ENCODE peak calls at places on chromosomes 12 and 14, in seven cellular contexts. H is psoas muscle, J is mammary epithelial cell, T is pancreas, O is stromal cell of bone marrow, F is fibroblast of mammary gland, P is EL. X is an unnamed sample.

GRCh38 chr12:130641571-130642184 is 74.4 kb downstream of the RIMBP2 start:
- DNase-seq in O (no peak), H (no peak), J (no peak), F (no peak), P (no peak), T (no peak), X (no peak)

GRCh38 chr14:32980887-32981501 is 42.3 kb downstream of the NPAS3 start:
- DNase-seq in O (no peak), F (no peak), J (no peak), T (no peak), H (no peak), P (no peak), X (no peak)

GRCh38 chr14:59997496-59997895 is 77.6 kb downstream of the LRRC9 start:
- DNase-seq in H (no peak), J (no peak), P (no peak), T (no peak), O (no peak), F (peak), X (no peak)

GRCh38 chr14:90409209-90409730 is 12.4 kb downstream of the CALM1 start:
- DNase-seq in J (peak), F (peak), H (peak), T (no peak), P (peak), O (peak), X (peak)

GRCh38 chr12:88764781-88765470 is 184.7 kb upstream of the KITLG start:
- DNase-seq in H (no peak), O (no peak), P (peak), F (no peak), J (no peak), T (no peak), X (no peak)

GRCh38 chr12:32201996-32202395 is 95.3 kb downstream of the BICD1 start:
- DNase-seq in H (peak), F (no peak), J (no peak), P (no peak), T (no peak), O (no peak), X (no peak)

GRCh38 chr14:71004481-71004880 is 97.2 kb downstream of the PCNX1 start:
- DNase-seq in H (no peak), P (peak), T (no peak), O (no peak), J (no peak), F (peak), X (no peak)

GRCh38 chr12:53004178-53004577 is 2.1 kb upstream of the EIF4B start:
- DNase-seq in F (peak), H (no peak), T (no peak), J (no peak), P (peak), O (no peak), X (peak)

GRCh38 chr14:105865904-105866840 is 339.8 kb downstream of the TMEM121 start:
- DNase-seq in H (no peak), T (peak), P (no peak), F (no peak), J (no peak), O (no peak), X (no peak)

GRCh38 chr14:49982522-49982951 is 89.7 kb downstream of the ARF6 start:
- DNase-seq in T (no peak), O (peak), J (no peak), F (peak), H (no peak), P (peak), X (no peak)

GRCh38 chr12:65608319-65608916 is 215.9 kb upstream of the HMGA2 start:
- DNase-seq in J (peak), O (no peak), T (no peak), H (no peak), P (peak), F (peak), X (no peak)

GRCh38 chr14:88838015-88838414 is 13.6 kb downstream of the TTC8 start:
- DNase-seq in F (no peak), P (no peak), J (no peak), H (no peak), O (no peak), T (no peak), X (no peak)

GRCh38 chr12:89821901-89822300 is 113.3 kb upstream of the ATP2B1 start:
- DNase-seq in F (no peak), P (no peak), O (no peak), J (peak), H (no peak), T (no peak), X (no peak)

GRCh38 chr14:101460986-101461750 is 100.1 kb upstream of the DIO3 start:
- DNase-seq in F (no peak), J (no peak), P (no peak), H (no peak), O (no peak), T (peak), X (no peak)

GRCh38 chr14:49982082-49982481 is 89.2 kb downstream of the ARF6 start:
- DNase-seq in H (no peak), F (peak), T (no peak), O (no peak), P (no peak), J (no peak), X (no peak)

GRCh38 chr14:103694572-103695026 is 20.7 kb downstream of the XRCC3 start:
- DNase-seq in T (peak), O (no peak), J (no peak), H (no peak), F (no peak), P (no peak), X (no peak)

GRCh38 chr14:69107407-69108003 is 45.4 kb downstream of the DCAF5 start:
- DNase-seq in T (no peak), O (no peak), P (peak), F (peak), H (no peak), J (peak), X (no peak)

GRCh38 chr14:24851837-24852236 is 198.1 kb downstream of the STXBP6 start:
- DNase-seq in J (no peak), T (no peak), O (no peak), F (peak), P (no peak), H (no peak), X (peak)

GRCh38 chr14:68341765-68342212 is 451.1 kb downstream of the ZFP36L1 start:
- DNase-seq in P (no peak), H (no peak), O (no peak), J (no peak), F (no peak), T (no peak), X (no peak)

GRCh38 chr14:58533417-58533816 is 104.3 kb upstream of the DACT1 start:
- DNase-seq in J (no peak), H (no peak), O (no peak), T (no peak), F (peak), P (no peak), X (no peak)

GRCh38 chr14:90549794-90550591 is 153.2 kb downstream of the CALM1 start:
- DNase-seq in O (no peak), T (no peak), H (no peak), F (no peak), J (no peak), P (no peak), X (no peak)

GRCh38 chr14:89750206-89750867 is 204.2 kb downstream of the EFCAB11 start:
- DNase-seq in O (no peak), J (no peak), P (no peak), F (peak), T (no peak), H (no peak), X (no peak)

GRCh38 chr12:5548152-5548933 is 116.4 kb downstream of the NTF3 start:
- DNase-seq in H (no peak), J (no peak), T (no peak), F (no peak), P (no peak), O (no peak), X (no peak)

GRCh38 chr14:68297871-68298468 is 478.4 kb downstream of the RAD51B start:
- DNase-seq in J (no peak), T (no peak), H (no peak), O (no peak), F (peak), P (peak), X (no peak)

GRCh38 chr14:37145395-37145794 is 27.0 kb downstream of the SLC25A21 start:
- DNase-seq in T (no peak), P (peak), F (peak), H (no peak), J (peak), O (no peak), X (no peak)

GRCh38 chr14:77459072-77459723 is 1.3 kb downstream of the AHSA1 start:
- DNase-seq in P (peak), O (peak), J (peak), F (peak), H (no peak), T (no peak), X (peak)

GRCh38 chr12:94779520-94779919 is 129.2 kb upstream of the TMCC3 start:
- DNase-seq in H (no peak), F (peak), J (peak), O (no peak), P (peak), T (no peak), X (no peak)

GRCh38 chr14:61470261-61470953 is 149.0 kb downstream of the PRKCH start:
- DNase-seq in O (peak), J (peak), T (no peak), H (no peak), F (peak), P (peak), X (no peak)

GRCh38 chr12:105741786-105742566 is 396.8 kb downstream of the NUAK1 start:
- DNase-seq in J (peak), H (no peak), F (peak), T (no peak), P (peak), O (peak), X (no peak)

GRCh38 chr14:21233457-21234076 is 35.7 kb downstream of the HNRNPC start:
- DNase-seq in P (no peak), O (no peak), J (no peak), T (no peak), F (peak), H (no peak), X (no peak)

GRCh38 chr14:90381999-90382451 is 14.8 kb upstream of the CALM1 start:
- DNase-seq in O (no peak), J (no peak), T (peak), F (peak), H (peak), P (no peak), X (no peak)

GRCh38 chr14:89503458-89503996 is 86.5 kb upstream of the FOXN3 start:
- DNase-seq in O (no peak), H (no peak), P (no peak), T (no peak), J (no peak), F (no peak), X (no peak)

GRCh38 chr12:113403435-113404415 is at the start of gene SDS:
- DNase-seq in T (peak), H (no peak), O (no peak), J (no peak), P (peak), F (peak), X (no peak)

GRCh38 chr12:57632898-57633825 is at the start of gene B4GALNT1:
- DNase-seq in O (no peak), F (peak), J (peak), P (peak), T (peak), H (peak), X (no peak)

GRCh38 chr12:123150804-123151678 is at the start of gene PITPNM2:
- DNase-seq in J (peak), F (peak), O (peak), T (peak), H (peak), P (peak), X (no peak)

X was measured in epithelial cell of proximal tubule.